ENCODE peak calls at places on chromosome X, in ten cellular contexts. Q is fibroblast of lung, L is right lobe of liver, R is Karpas-422, I is GM12878, Y is lower lobe of right lung, X is endodermal cell, E is heart left ventricle, A is left lung, O is sigmoid colon. D is an unnamed sample. For H3K4me1 and H3K9me3, the result is how much of the 10 kb centered on the place peaks cover.

GRCh38 chrX:118325453-118325852 is 20.5 kb upstream of the WDR44 start:
- DNase-seq in Q (no peak), L (no peak), R (peak), I (no peak), Y (no peak), X (no peak), E (no peak), A (no peak), O (no peak), D (no peak)

GRCh38 chrX:13110427-13111324 is 66.3 kb upstream of the FAM9C start:
- DNase-seq in Q (peak), L (no peak), R (no peak), I (no peak), Y (no peak), X (no peak), E (peak), A (no peak), O (peak), D (peak)

GRCh38 chrX:152946681-152947080 is 47.2 kb downstream of the PNMA5 start:
- DNase-seq in Q (no peak), L (no peak), R (no peak), I (no peak), Y (no peak), X (no peak), E (no peak), A (no peak), O (peak), D (no peak)

GRCh38 chrX:154546354-154547244 is at the start of gene G6PD:
- DNase-seq in Q (peak), L (no peak), R (peak), I (no peak), Y (peak), X (peak), E (no peak), A (peak), O (no peak), D (peak)

GRCh38 chrX:53458082-53458481 is 23.9 kb upstream of the HSD17B10 start:
- DNase-seq in Q (no peak), L (no peak), R (no peak), I (no peak), Y (no peak), X (no peak), E (no peak), A (no peak), O (no peak), D (no peak)

GRCh38 chrX:113305496-113305895 is 464.9 kb upstream of the AMOT start:
- DNase-seq in Q (peak), L (no peak), R (no peak), I (no peak), Y (no peak), X (no peak), E (no peak), A (no peak), O (no peak), D (peak)

GRCh38 chrX:43068639-43069038 is 290.7 kb upstream of the PPP1R2C start:
- DNase-seq in Q (no peak), L (no peak), R (no peak), I (no peak), Y (no peak), X (no peak), E (no peak), A (no peak), O (no peak), D (no peak)

GRCh38 chrX:78024349-78025108 is 55.1 kb upstream of the PGAM4 start:
- DNase-seq in Q (peak), L (no peak), R (peak), I (no peak), Y (peak), X (peak), E (no peak), A (no peak), O (no peak), D (peak)

GRCh38 chrX:118420462-118420861 is 74.6 kb downstream of the WDR44 start:
- DNase-seq in Q (peak), L (no peak), R (no peak), I (no peak), Y (no peak), X (no peak), E (no peak), A (no peak), O (no peak), D (peak)

GRCh38 chrX:53280316-53280702 is 1.1 kb downstream of the IQSEC2 start:
- DNase-seq in Q (no peak), L (no peak), R (no peak), I (no peak), Y (no peak), X (peak), E (no peak), A (no peak), O (no peak), D (no peak)

GRCh38 chrX:54213603-54214002 is 30.5 kb upstream of the FAM120C start:
- DNase-seq in Q (no peak), L (no peak), R (no peak), I (no peak), Y (no peak), X (no peak), E (no peak), A (no peak), O (no peak), D (no peak)

GRCh38 chrX:106874075-106874474 is 29.1 kb downstream of the RIPPLY1 start:
- DNase-seq in Q (peak), L (no peak), R (peak), I (no peak), Y (no peak), X (no peak), E (no peak), A (no peak), O (no peak), D (no peak)

GRCh38 chrX:147914609-147915008 is 2.9 kb downstream of the FMR1 start:
- DNase-seq in Q (no peak), L (no peak), R (no peak), I (no peak), Y (no peak), X (no peak), E (no peak), A (no peak), O (no peak), D (no peak)
- H3K4me1 ChIP-seq in Q (under half), L (under half), R (half or more), I (under half), Y (under half), X (under half), E (under half), A (under half), O (under half), D (under half)

GRCh38 chrX:17164936-17165335 is 210.1 kb upstream of the NHS start:
- DNase-seq in Q (peak), L (no peak), R (no peak), I (no peak), Y (no peak), X (no peak), E (no peak), A (no peak), O (no peak), D (no peak)

GRCh38 chrX:17167915-17168314 is 207.1 kb upstream of the NHS start:
- DNase-seq in Q (no peak), L (no peak), R (no peak), I (no peak), Y (no peak), X (no peak), E (no peak), A (no peak), O (no peak), D (no peak)

GRCh38 chrX:17161991-17162390 is 213.0 kb upstream of the NHS start:
- DNase-seq in Q (no peak), L (no peak), R (no peak), I (no peak), Y (no peak), X (no peak), E (no peak), A (no peak), O (no peak), D (no peak)

GRCh38 chrX:17160971-17161370 is 214.0 kb upstream of the NHS start:
- DNase-seq in Q (no peak), L (no peak), R (peak), I (no peak), Y (no peak), X (no peak), E (no peak), A (no peak), O (no peak), D (no peak)

GRCh38 chrX:17164079-17164478 is 210.9 kb upstream of the NHS start:
- DNase-seq in Q (no peak), L (no peak), R (no peak), I (no peak), Y (no peak), X (no peak), E (no peak), A (no peak), O (no peak), D (no peak)
- H3K9me3 ChIP-seq in Q (under half), L (under half), R (under half), I (under half), Y (under half), X (under half), E (under half), A (under half), O (under half), D (under half)

GRCh38 chrX:130085551-130085986 is 24.7 kb downstream of the ELF4 start:
- DNase-seq in Q (peak), L (no peak), R (no peak), I (no peak), Y (no peak), X (no peak), E (peak), A (no peak), O (no peak), D (no peak)
- H3K27ac ChIP-seq in Q (no peak), L (no peak), R (peak), I (peak), Y (peak), X (no peak), E (peak), A (peak), O (peak), D (no peak)

DNA sequence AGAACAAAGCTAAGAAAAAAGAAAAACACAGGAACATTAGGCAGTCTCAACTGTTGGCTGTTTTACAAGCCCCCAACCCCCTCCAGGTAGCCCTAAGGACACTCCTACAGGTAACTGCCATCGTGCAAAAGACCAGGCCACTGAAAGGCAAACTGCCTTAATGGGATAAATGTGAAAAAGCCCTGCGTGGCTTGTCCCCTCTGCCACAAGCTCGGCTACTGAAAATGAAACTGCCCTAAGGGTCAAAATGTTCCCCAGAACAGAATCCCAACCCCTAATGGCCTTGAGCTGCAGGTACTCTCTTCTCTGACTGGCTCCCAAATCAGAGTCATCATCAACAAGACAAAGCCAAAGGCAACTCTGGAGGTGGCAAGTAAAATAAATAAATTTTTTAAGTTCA is 84.8 kb downstream of the MSN start:
- DNase-seq in Q (no peak), L (no peak), R (no peak), I (no peak), Y (no peak), X (no peak), E (no peak), A (no peak), O (no peak), D (no peak)
- H3K4me1 ChIP-seq in Q (under half), L (under half), R (under half), I (under half), Y (under half), X (under half), E (under half), A (under half), O (under half), D (under half)

DNA sequence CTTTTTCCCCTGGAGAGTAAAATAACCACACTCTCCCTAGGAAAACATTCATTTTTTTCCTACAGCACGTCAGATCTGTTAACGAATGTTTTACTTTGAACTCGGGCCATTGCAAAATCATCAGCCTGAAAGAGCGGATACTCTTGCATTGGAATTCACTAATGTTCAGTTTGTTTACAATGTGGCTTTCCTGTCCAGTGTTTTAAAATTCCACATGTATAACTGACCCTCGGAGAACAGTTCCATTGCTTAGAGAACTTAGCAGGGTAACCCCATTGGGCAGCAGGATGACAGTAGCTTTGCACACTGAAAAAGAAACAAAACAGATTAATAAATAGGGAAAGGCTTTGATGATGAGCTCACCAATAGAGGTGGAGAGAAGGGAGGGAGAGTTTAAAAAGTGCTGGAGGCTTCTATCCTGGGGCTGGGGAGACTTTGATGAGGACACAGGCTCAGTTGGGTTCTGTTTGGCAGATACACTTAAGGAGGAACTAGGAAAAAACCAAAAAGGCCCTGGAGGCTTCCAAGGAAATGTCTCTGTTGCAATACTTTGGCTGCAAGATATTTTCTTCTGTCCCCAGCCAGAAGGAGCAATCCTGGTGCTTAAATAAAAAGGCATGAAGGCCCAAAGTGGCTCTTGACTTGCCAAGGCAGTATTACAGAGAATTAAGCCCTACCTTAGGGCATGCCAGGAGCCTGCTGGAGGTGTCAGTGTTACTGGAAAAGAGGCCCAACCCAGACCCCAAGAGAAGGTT is 143.1 kb downstream of the ARSF start:
- DNase-seq in Q (peak), L (no peak), R (no peak), I (no peak), Y (no peak), X (no peak), E (no peak), A (no peak), O (peak), D (peak)
- H3K9me3 ChIP-seq in Q (under half), L (under half), R (under half), I (under half), Y (under half), X (under half), E (under half), A (under half), O (under half), D (under half)

GRCh38 chrX:16603822-16604221 is 46.1 kb upstream of the S100G start:
- DNase-seq in Q (peak), L (no peak), R (no peak), I (no peak), Y (no peak), X (no peak), E (no peak), A (no peak), O (no peak), D (no peak)

GRCh38 chrX:16601885-16602284 is 48.1 kb upstream of the S100G start:
- DNase-seq in Q (no peak), L (no peak), R (no peak), I (no peak), Y (no peak), X (no peak), E (no peak), A (no peak), O (no peak), D (no peak)

GRCh38 chrX:16610121-16610565 is 39.8 kb upstream of the S100G start:
- DNase-seq in Q (peak), L (no peak), R (no peak), I (no peak), Y (no peak), X (no peak), E (no peak), A (no peak), O (no peak), D (no peak)

GRCh38 chrX:16606142-16606720 is 43.7 kb upstream of the S100G start:
- DNase-seq in Q (peak), L (no peak), R (no peak), I (no peak), Y (no peak), X (no peak), E (no peak), A (no peak), O (no peak), D (no peak)

GRCh38 chrX:16604300-16604699 is 45.7 kb upstream of the S100G start:
- DNase-seq in Q (peak), L (no peak), R (no peak), I (no peak), Y (no peak), X (no peak), E (no peak), A (no peak), O (no peak), D (no peak)
- H3K27ac ChIP-seq in Q (no peak), L (no peak), R (no peak), I (no peak), Y (no peak), X (no peak), E (peak), A (no peak), O (no peak), D (peak)

GRCh38 chrX:19746919-19747671 is 140.3 kb downstream of the SH3KBP1 start:
- DNase-seq in Q (no peak), L (no peak), R (no peak), I (no peak), Y (no peak), X (no peak), E (no peak), A (no peak), O (no peak), D (no peak)
- H3K4me1 ChIP-seq in Q (under half), L (under half), R (half or more), I (half or more), Y (under half), X (under half), E (under half), A (under half), O (under half), D (under half)

GRCh38 chrX:47915886-47916493 is 79.3 kb downstream of the ZNF81 start:
- DNase-seq in Q (no peak), L (no peak), R (no peak), I (no peak), Y (no peak), X (no peak), E (no peak), A (no peak), O (no peak), D (no peak)

GRCh38 chrX:47918274-47918673 is 81.6 kb downstream of the ZNF81 start:
- DNase-seq in Q (no peak), L (no peak), R (no peak), I (no peak), Y (no peak), X (no peak), E (no peak), A (no peak), O (no peak), D (no peak)
- H3K9me3 ChIP-seq in Q (under half), L (under half), R (under half), I (under half), Y (under half), X (under half), E (under half), A (under half), O (under half), D (under half)

GRCh38 chrX:40852573-40852972 is 117.2 kb upstream of the MED14 start:
- DNase-seq in Q (no peak), L (no peak), R (no peak), I (no peak), Y (no peak), X (peak), E (no peak), A (no peak), O (no peak), D (no peak)
- H3K27ac ChIP-seq in Q (no peak), L (no peak), R (no peak), I (no peak), Y (no peak), X (no peak), E (no peak), A (no peak), O (no peak), D (no peak)

GRCh38 chrX:24156177-24156576 is 6.6 kb downstream of the ZFX start:
- DNase-seq in Q (no peak), L (no peak), R (no peak), I (no peak), Y (no peak), X (no peak), E (no peak), A (no peak), O (no peak), D (no peak)
- H3K4me1 ChIP-seq in Q (under half), L (half or more), R (half or more), I (under half), Y (under half), X (under half), E (under half), A (under half), O (half or more), D (under half)

D was measured in SJSA1.